ENCODE peak calls at places on chromosomes 11 and 22, in four cellular contexts. R is fibroblast of mammary gland, P is Peyer's patch, B is cardiac fibroblast. X is an unnamed sample.

GRCh38 chr11:6402061-6402470 is 11.8 kb downstream of the SMPD1 start:
- DNase-seq in R (no peak), P (peak; percentile 56), B (no peak), X (no peak)

GRCh38 chr22:28810839-28811491 is 10.6 kb upstream of the XBP1 start:
- DNase-seq in R (no peak), P (peak; percentile 55), B (peak; percentile 27), X (no peak)

GRCh38 chr11:134374891-134375550 is 37.0 kb downstream of the B3GAT1 start:
- DNase-seq in R (no peak), P (no peak), B (no peak), X (no peak)

GRCh38 chr11:128567130-128567529 is 20.2 kb downstream of the ETS1 start:
- DNase-seq in R (no peak), P (no peak), B (no peak), X (no peak)

GRCh38 chr22:22404598-22405284 is 103.8 kb downstream of the ZNF280B start:
- DNase-seq in R (no peak), P (peak; percentile 70), B (no peak), X (no peak)

GRCh38 chr11:16336721-16337120 is 19.6 kb downstream of the SOX6 start:
- DNase-seq in R (no peak), P (no peak), B (no peak), X (no peak)

GRCh38 chr11:64643927-64644326 is 52.9 kb downstream of the SLC22A12 start:
- DNase-seq in R (no peak), P (no peak), B (no peak), X (no peak)

GRCh38 chr11:80698646-80699045 is 1257.8 kb upstream of the TENM4 start:
- DNase-seq in R (no peak), P (no peak), B (no peak), X (no peak)

GRCh38 chr11:18844753-18845367 is 53.3 kb upstream of the PTPN5 start:
- DNase-seq in R (peak; percentile 48), P (no peak), B (peak; percentile 56), X (peak; percentile 23)

GRCh38 chr11:113722221-113722620 is 16.1 kb upstream of the TMPRSS5 start:
- DNase-seq in R (no peak), P (no peak), B (no peak), X (no peak)

GRCh38 chr11:78338138-78338537 is 79.5 kb downstream of the GAB2 start:
- DNase-seq in R (no peak), P (no peak), B (no peak), X (no peak)

GRCh38 chr11:109984634-109985289 is 108.4 kb upstream of the ZC3H12C start:
- DNase-seq in R (no peak), P (no peak), B (no peak), X (peak; percentile 9)

GRCh38 chr11:10298342-10298741 is 4.3 kb upstream of the SBF2 start:
- DNase-seq in R (peak; percentile 90), P (peak; percentile 39), B (peak; percentile 56), X (peak; percentile 92)

GRCh38 chr11:76637491-76638266 is 32.9 kb downstream of the LRRC32 start:
- DNase-seq in R (no peak), P (peak; percentile 83), B (no peak), X (peak; percentile 66)

GRCh38 chr11:34986883-34987525 is 70.6 kb downstream of the PDHX start:
- DNase-seq in R (no peak), P (no peak), B (no peak), X (no peak)

GRCh38 chr22:35070451-35071093 is 4.6 kb downstream of the ISX start:
- DNase-seq in R (no peak), P (no peak), B (no peak), X (no peak)

GRCh38 chr22:46129390-46130041 is 20.8 kb upstream of the PPARA start:
- DNase-seq in R (no peak), P (peak; percentile 68), B (no peak), X (no peak)

GRCh38 chr22:33921576-33922181 is 1.4 kb upstream of the LARGE1 start:
- DNase-seq in R (peak; percentile 47), P (peak; percentile 46), B (peak; percentile 67), X (peak; percentile 41)

GRCh38 chr22:33520904-33521780 is 399.1 kb downstream of the LARGE1 start:
- DNase-seq in R (no peak), P (no peak), B (no peak), X (no peak)

GRCh38 chr11:122258446-122258994 is 142.5 kb upstream of the BLID start:
- DNase-seq in R (no peak), P (no peak), B (no peak), X (no peak)

GRCh38 chr11:24457985-24458384 is 38.9 kb upstream of the LUZP2 start:
- DNase-seq in R (no peak), P (no peak), B (no peak), X (no peak)

GRCh38 chr22:28181332-28181731 is 262.3 kb upstream of the PITPNB start:
- DNase-seq in R (no peak), P (no peak), B (peak; percentile 59), X (peak; percentile 33)

GRCh38 chr22:46368422-46368821 is 32.9 kb downstream of the TRMU start:
- DNase-seq in R (no peak), P (no peak), B (no peak), X (no peak)

GRCh38 chr11:34427171-34427805 is 11.4 kb upstream of the CAT start:
- DNase-seq in R (peak; percentile 96), P (no peak), B (peak; percentile 71), X (peak; percentile 89)

GRCh38 chr11:86519064-86519911 is 144.6 kb downstream of the CCDC81 start:
- DNase-seq in R (peak; percentile 52), P (no peak), B (peak; percentile 83), X (peak; percentile 74)

GRCh38 chr11:110818032-110818687 is 105.9 kb upstream of the ARHGAP20 start:
- DNase-seq in R (peak; percentile 67), P (no peak), B (peak; percentile 26), X (peak; percentile 63)

GRCh38 chr11:45278721-45279120 is 7.4 kb downstream of the SYT13 start:
- DNase-seq in R (no peak), P (no peak), B (no peak), X (no peak)

GRCh38 chr22:23838686-23839468 is at the start of gene DERL3:
- DNase-seq in R (peak; percentile 96), P (peak; percentile 100), B (peak; percentile 97), X (peak; percentile 98)

GRCh38 chr11:133038850-133039249 is 493.5 kb downstream of the OPCML start:
- DNase-seq in R (no peak), P (no peak), B (no peak), X (no peak)

GRCh38 chr22:24937114-24937513 is 9.4 kb downstream of the LHFPL7 start:
- DNase-seq in R (peak; percentile 11), P (no peak), B (peak; percentile 58), X (peak; percentile 31)
- TF ChIP-seq CTCF in R (peak; percentile 22), P (peak; percentile 42), B (peak; percentile 46), X (peak; percentile 45)

GRCh38 chr11:47348859-47349258 is 3.6 kb downstream of the MYBPC3 start:
- DNase-seq in R (peak; percentile 27), P (no peak), B (peak; percentile 40), X (peak; percentile 42)
- TF ChIP-seq CTCF in R (peak; percentile 19), P (no peak), B (peak; percentile 13), X (peak; percentile 26)

GRCh38 chr22:19515654-19516377 is 8.4 kb downstream of the CLDN5 start:
- DNase-seq in R (no peak), P (no peak), B (no peak), X (no peak)
- TF ChIP-seq CTCF in R (no peak), P (no peak), B (no peak), X (no peak)

DNA sequence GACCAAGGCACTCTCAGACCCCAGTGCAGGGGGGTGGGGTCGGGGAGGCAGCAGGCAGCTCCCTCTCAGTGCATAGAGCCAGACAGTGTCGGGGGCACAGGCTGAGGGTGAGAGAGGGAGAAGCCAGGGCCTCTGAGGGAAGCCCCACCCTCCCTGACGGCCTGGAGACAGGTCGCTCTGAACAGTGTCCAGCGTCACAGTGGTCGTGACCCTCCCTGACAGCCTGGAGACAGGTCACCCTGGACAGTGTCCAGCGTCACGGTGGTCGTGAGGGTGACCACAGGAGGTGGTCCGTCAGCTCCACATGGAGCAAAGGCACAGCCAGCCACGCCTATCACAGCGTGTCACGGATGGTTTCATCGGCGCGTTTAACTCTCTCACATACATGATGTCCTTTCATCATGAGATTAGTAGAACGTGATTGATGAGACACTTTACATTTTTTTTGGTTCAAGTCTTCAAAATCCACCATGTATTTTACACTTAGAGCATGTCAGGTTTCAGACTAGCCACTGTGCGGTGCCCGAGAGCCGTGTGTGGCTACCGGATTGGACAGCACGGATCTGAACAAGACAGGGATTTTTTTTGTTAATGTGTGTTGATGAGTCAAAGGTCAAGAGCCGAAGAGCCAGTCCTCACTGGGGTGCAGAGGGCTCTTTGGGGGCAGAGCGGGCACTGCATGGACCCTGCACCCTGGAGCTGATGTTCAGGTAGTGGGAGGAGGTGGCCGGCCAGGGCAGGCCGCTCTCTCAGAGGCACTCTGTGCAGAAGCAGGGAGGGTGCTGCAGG is 23.9 kb upstream of the PANX2 start:
- DNase-seq in R (peak; percentile 83), P (no peak), B (peak; percentile 84), X (peak; percentile 78)
- TF ChIP-seq CTCF in R (peak; percentile 100), P (peak; percentile 82), B (peak; percentile 99), X (peak; percentile 95)

DNA sequence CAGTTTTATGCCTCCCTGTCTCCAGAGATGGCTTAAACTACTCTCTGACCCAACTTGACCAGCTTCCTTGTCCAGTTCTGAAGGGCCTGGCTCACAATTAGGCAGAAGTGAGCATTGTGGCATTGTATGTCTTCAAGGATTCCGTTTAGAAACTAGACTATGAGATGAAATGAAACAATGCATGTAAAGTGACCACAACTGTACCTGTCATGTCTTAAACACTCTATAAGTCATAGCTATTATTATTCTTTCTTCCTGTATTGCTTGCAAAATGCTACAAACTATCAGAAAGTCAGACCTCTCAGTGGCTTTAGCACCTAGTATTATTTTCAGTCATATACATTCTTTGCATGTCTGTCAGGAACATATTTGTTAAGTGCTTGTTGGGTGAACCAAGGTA is 127.9 kb upstream of the MTMR2 start:
- DNase-seq in R (no peak), P (no peak), B (no peak), X (no peak)
- TF ChIP-seq CTCF in R (no peak), P (no peak), B (no peak), X (no peak)

GRCh38 chr11:1807628-1807995 is 27.2 kb upstream of the SYT8 start:
- DNase-seq in R (no peak), P (no peak), B (no peak), X (no peak)
- TF ChIP-seq CTCF in R (peak; percentile 7), P (peak; percentile 18), B (no peak), X (no peak)

X was measured in fibroblast of villous mesenchyme.